ENCODE peak calls at places on chromosomes 6 and 20, in nine cellular contexts. S is HCT116, R is NT2/D1, F is neural progenitor cell, I is MM.1S, V is Karpas-422, P is kidney, Z is mesendoderm, O is adipocyte. A is an unnamed sample.

GRCh38 chr20:63552481-63553249 is 1.3 kb upstream of the FNDC11 start:
- DNase-seq in S (no peak), R (no peak), F (no peak), I (no peak), V (peak), P (no peak), Z (no peak), O (no peak), A (peak)

GRCh38 chr20:46683939-46684750 is 5.1 kb downstream of the TP53RK start:
- DNase-seq in S (no peak), R (no peak), F (peak), I (no peak), V (no peak), P (peak), Z (peak), O (peak), A (no peak)

GRCh38 chr20:13231031-13231752 is 10.1 kb downstream of the ISM1 start:
- DNase-seq in S (no peak), R (no peak), F (no peak), I (no peak), V (no peak), P (no peak), Z (peak), O (peak), A (peak)

GRCh38 chr6:143165315-143165855 is 104.7 kb downstream of the AIG1 start:
- DNase-seq in S (no peak), R (no peak), F (no peak), I (no peak), V (no peak), P (no peak), Z (no peak), O (no peak), A (no peak)

GRCh38 chr6:169677096-169677495 is 24.7 kb downstream of the WDR27 start:
- DNase-seq in S (no peak), R (no peak), F (no peak), I (no peak), V (no peak), P (no peak), Z (no peak), O (peak), A (no peak)

GRCh38 chr6:71902261-71902660 is 15.9 kb downstream of the RIMS1 start:
- DNase-seq in S (no peak), R (no peak), F (no peak), I (no peak), V (no peak), P (no peak), Z (peak), O (no peak), A (no peak)

GRCh38 chr6:5765141-5765760 is 241.5 kb downstream of the NRN1 start:
- DNase-seq in S (no peak), R (no peak), F (no peak), I (no peak), V (no peak), P (no peak), Z (no peak), O (no peak), A (no peak)

GRCh38 chr6:135651964-135652755 is 154.6 kb upstream of the AHI1 start:
- DNase-seq in S (no peak), R (no peak), F (peak), I (peak), V (no peak), P (peak), Z (no peak), O (no peak), A (no peak)

GRCh38 chr6:143940011-143940597 is 68.0 kb downstream of the PLAGL1 start:
- DNase-seq in S (peak), R (no peak), F (peak), I (peak), V (peak), P (no peak), Z (peak), O (peak), A (peak)

GRCh38 chr6:157763129-157763893 is 59.7 kb upstream of the SNX9 start:
- DNase-seq in S (peak), R (peak), F (no peak), I (peak), V (peak), P (peak), Z (peak), O (peak), A (peak)

GRCh38 chr20:43843096-43843964 is 71.3 kb upstream of the TOX2 start:
- DNase-seq in S (no peak), R (no peak), F (no peak), I (peak), V (no peak), P (no peak), Z (no peak), O (peak), A (peak)

GRCh38 chr6:24154121-24154520 is 28.1 kb downstream of the NRSN1 start:
- DNase-seq in S (no peak), R (no peak), F (no peak), I (no peak), V (no peak), P (no peak), Z (no peak), O (peak), A (peak)

GRCh38 chr20:51366155-51366886 is 176.2 kb downstream of the NFATC2 start:
- DNase-seq in S (peak), R (peak), F (no peak), I (no peak), V (no peak), P (peak), Z (peak), O (peak), A (peak)

GRCh38 chr6:109183109-109183508 is 87.8 kb downstream of the CEP57L1 start:
- DNase-seq in S (no peak), R (no peak), F (no peak), I (no peak), V (no peak), P (no peak), Z (peak), O (no peak), A (peak)

GRCh38 chr20:37630161-37630560 is 63.7 kb upstream of the CTNNBL1 start:
- DNase-seq in S (no peak), R (no peak), F (no peak), I (no peak), V (no peak), P (no peak), Z (no peak), O (no peak), A (no peak)

GRCh38 chr6:112846711-112847110 is 499.6 kb downstream of the RFPL4B start:
- DNase-seq in S (no peak), R (no peak), F (no peak), I (no peak), V (no peak), P (no peak), Z (no peak), O (no peak), A (no peak)

GRCh38 chr6:2917065-2917464 is 14.0 kb upstream of the SERPINB9 start:
- DNase-seq in S (no peak), R (no peak), F (peak), I (no peak), V (peak), P (no peak), Z (peak), O (no peak), A (no peak)

GRCh38 chr6:99252421-99252820 is 97.1 kb downstream of the FAXC start:
- DNase-seq in S (no peak), R (no peak), F (no peak), I (no peak), V (no peak), P (no peak), Z (no peak), O (no peak), A (no peak)

GRCh38 chr20:21173496-21174025 is 47.7 kb downstream of the KIZ start:
- DNase-seq in S (no peak), R (no peak), F (no peak), I (no peak), V (no peak), P (no peak), Z (no peak), O (peak), A (peak)

GRCh38 chr6:45923831-45924391 is 91.7 kb downstream of the CLIC5 start:
- DNase-seq in S (no peak), R (no peak), F (no peak), I (peak), V (no peak), P (no peak), Z (no peak), O (peak), A (peak)

GRCh38 chr6:21900730-21901129 is 307.2 kb downstream of the SOX4 start:
- DNase-seq in S (no peak), R (no peak), F (no peak), I (no peak), V (no peak), P (no peak), Z (no peak), O (peak), A (peak)

GRCh38 chr6:16486661-16487060 is 248.3 kb downstream of the GMPR start:
- DNase-seq in S (no peak), R (no peak), F (no peak), I (no peak), V (no peak), P (no peak), Z (no peak), O (no peak), A (no peak)

GRCh38 chr6:118584906-118585305 is 36.8 kb downstream of the PLN start:
- DNase-seq in S (no peak), R (no peak), F (no peak), I (no peak), V (no peak), P (no peak), Z (no peak), O (no peak), A (no peak)

GRCh38 chr20:34302312-34302722 is 838 bp downstream of the AHCY start:
- DNase-seq in S (no peak), R (no peak), F (peak), I (peak), V (no peak), P (no peak), Z (no peak), O (no peak), A (peak)

GRCh38 chr6:20723236-20723635 is 189.0 kb downstream of the CDKAL1 start:
- DNase-seq in S (no peak), R (no peak), F (no peak), I (no peak), V (no peak), P (peak), Z (no peak), O (no peak), A (no peak)

GRCh38 chr6:107110200-107110599 is 5.1 kb downstream of the BEND3 start:
- DNase-seq in S (no peak), R (no peak), F (no peak), I (peak), V (peak), P (no peak), Z (no peak), O (no peak), A (no peak)

GRCh38 chr6:101509556-101509955 is 116.0 kb downstream of the GRIK2 start:
- DNase-seq in S (no peak), R (no peak), F (no peak), I (no peak), V (no peak), P (no peak), Z (no peak), O (peak), A (no peak)

GRCh38 chr20:18057106-18057993 is at the start of gene OVOL2:
- DNase-seq in S (peak), R (no peak), F (peak), I (peak), V (no peak), P (peak), Z (peak), O (no peak), A (peak)

GRCh38 chr6:108156180-108156937 is 9.5 kb upstream of the NR2E1 start:
- DNase-seq in S (no peak), R (no peak), F (peak), I (no peak), V (no peak), P (no peak), Z (no peak), O (no peak), A (peak)

GRCh38 chr6:42336431-42336830 is 115.3 kb downstream of the TRERF1 start:
- DNase-seq in S (no peak), R (no peak), F (no peak), I (no peak), V (no peak), P (no peak), Z (no peak), O (no peak), A (no peak)

GRCh38 chr6:2763876-2764540 is 1.2 kb upstream of the WRNIP1 start:
- DNase-seq in S (no peak), R (no peak), F (no peak), I (no peak), V (no peak), P (peak), Z (no peak), O (no peak), A (no peak)

GRCh38 chr6:101722991-101723579 is 329.6 kb downstream of the GRIK2 start:
- DNase-seq in S (no peak), R (no peak), F (no peak), I (no peak), V (no peak), P (no peak), Z (no peak), O (peak), A (peak)

GRCh38 chr6:160102956-160103824 is 18.4 kb upstream of the SLC22A1 start:
- DNase-seq in S (peak), R (peak), F (peak), I (no peak), V (peak), P (no peak), Z (peak), O (peak), A (peak)

GRCh38 chr20:37453288-37453687 is 67.8 kb upstream of the NNAT start:
- DNase-seq in S (no peak), R (no peak), F (no peak), I (no peak), V (no peak), P (peak), Z (no peak), O (no peak), A (no peak)

GRCh38 chr6:149455028-149455732 is 29.6 kb downstream of the ZC3H12D start:
- DNase-seq in S (no peak), R (no peak), F (no peak), I (no peak), V (no peak), P (no peak), Z (no peak), O (no peak), A (no peak)
- H3K9ac ChIP-seq in S (no peak), R (no peak), F (no peak), I (no peak), V (no peak), P (no peak), Z (no peak), O (peak), A (no peak)

GRCh38 chr6:134651519-134651918 is 298.4 kb downstream of the ALDH8A1 start:
- DNase-seq in S (no peak), R (no peak), F (no peak), I (no peak), V (no peak), P (no peak), Z (no peak), O (no peak), A (no peak)
- H3K9ac ChIP-seq in S (no peak), R (no peak), F (no peak), I (no peak), V (no peak), P (no peak), Z (no peak), O (no peak), A (no peak)

GRCh38 chr6:33315753-33316602 is 1.6 kb downstream of the ZBTB22 start:
- DNase-seq in S (no peak), R (no peak), F (no peak), I (no peak), V (no peak), P (peak), Z (no peak), O (no peak), A (no peak)

GRCh38 chr6:33314943-33315752 is 1.3 kb upstream of the TAPBP start:
- DNase-seq in S (no peak), R (no peak), F (peak), I (no peak), V (peak), P (peak), Z (peak), O (peak), A (peak)

GRCh38 chr6:33313105-33313708 is 671 bp downstream of the TAPBP start:
- DNase-seq in S (no peak), R (no peak), F (peak), I (peak), V (peak), P (peak), Z (peak), O (peak), A (no peak)

GRCh38 chr6:33313709-33314514 is at the start of gene TAPBP:
- DNase-seq in S (no peak), R (no peak), F (peak), I (peak), V (peak), P (peak), Z (peak), O (peak), A (peak)

GRCh38 chr6:33314515-33314942 is 651 bp upstream of the TAPBP start:
- DNase-seq in S (no peak), R (no peak), F (peak), I (peak), V (peak), P (peak), Z (peak), O (peak), A (peak)
- H3K9ac ChIP-seq in S (peak), R (no peak), F (no peak), I (peak), V (peak), P (peak), Z (peak), O (peak), A (peak)

GRCh38 chr20:3798405-3798768 is 2.3 kb downstream of the CDC25B start:
- DNase-seq in S (no peak), R (no peak), F (no peak), I (no peak), V (no peak), P (peak), Z (no peak), O (no peak), A (no peak)
- H3K9ac ChIP-seq in S (peak), R (no peak), F (no peak), I (peak), V (no peak), P (no peak), Z (no peak), O (peak), A (peak)

GRCh38 chr6:4647414-4648365 is 128.5 kb upstream of the CDYL start:
- DNase-seq in S (peak), R (peak), F (peak), I (peak), V (no peak), P (peak), Z (peak), O (peak), A (peak)
- H3K9ac ChIP-seq in S (peak), R (peak), F (no peak), I (no peak), V (no peak), P (peak), Z (peak), O (peak), A (no peak)

DNA sequence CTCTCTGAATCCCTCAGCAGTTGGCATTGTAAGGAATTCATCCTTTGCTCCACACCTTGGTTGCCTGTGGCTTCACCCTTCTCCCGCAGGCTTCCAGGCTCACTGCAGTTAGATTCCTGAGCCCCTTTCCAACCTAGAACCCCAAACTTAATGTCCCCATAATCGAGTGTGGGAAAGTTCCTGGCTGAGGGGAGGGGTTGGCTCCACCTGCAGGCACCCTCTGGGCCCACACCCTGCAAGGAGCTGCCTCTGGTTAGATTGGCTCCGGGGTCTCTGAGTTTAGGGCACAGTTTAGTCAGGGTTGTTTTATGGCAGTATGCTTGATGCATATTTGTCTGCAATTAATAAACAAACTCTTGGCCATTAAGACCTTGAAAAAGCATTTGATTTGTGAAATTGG is 63.4 kb downstream of the MTHFD1L start:
- DNase-seq in S (no peak), R (no peak), F (peak), I (no peak), V (no peak), P (no peak), Z (peak), O (no peak), A (no peak)
- H3K9ac ChIP-seq in S (no peak), R (no peak), F (no peak), I (no peak), V (no peak), P (no peak), Z (no peak), O (no peak), A (no peak)

DNA sequence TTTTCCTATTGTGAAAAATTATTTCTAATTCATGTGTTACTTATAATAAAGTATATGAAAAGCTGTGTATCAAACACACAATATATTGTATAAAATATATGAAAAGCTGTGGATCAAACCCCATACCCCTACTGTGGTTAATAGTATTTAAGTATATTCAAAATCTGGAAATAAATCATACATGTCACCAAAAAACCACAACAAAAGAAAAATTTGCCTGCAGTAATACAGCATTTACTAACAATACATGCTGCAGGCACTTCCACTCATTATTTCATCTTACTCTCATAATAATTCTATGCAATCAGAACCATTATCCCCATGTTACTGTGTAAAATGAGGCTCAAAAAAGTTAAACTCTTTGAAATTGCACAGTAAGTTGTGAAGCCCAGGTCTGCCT is 61.9 kb downstream of the FAM217A start:
- DNase-seq in S (no peak), R (no peak), F (no peak), I (no peak), V (peak), P (no peak), Z (no peak), O (no peak), A (no peak)
- H3K9ac ChIP-seq in S (peak), R (peak), F (peak), I (peak), V (peak), P (peak), Z (peak), O (peak), A (peak)

GRCh38 chr6:33895988-33896387 is 92.2 kb upstream of the MLN start:
- DNase-seq in S (no peak), R (no peak), F (no peak), I (no peak), V (no peak), P (peak), Z (no peak), O (no peak), A (no peak)

GRCh38 chr6:33892581-33893346 is 89.0 kb upstream of the MLN start:
- DNase-seq in S (no peak), R (no peak), F (no peak), I (no peak), V (no peak), P (peak), Z (no peak), O (no peak), A (no peak)

GRCh38 chr6:33896391-33897192 is 92.8 kb upstream of the MLN start:
- DNase-seq in S (no peak), R (no peak), F (no peak), I (no peak), V (no peak), P (peak), Z (no peak), O (peak), A (peak)

GRCh38 chr6:33895296-33895695 is 91.5 kb upstream of the MLN start:
- DNase-seq in S (no peak), R (no peak), F (no peak), I (no peak), V (no peak), P (peak), Z (no peak), O (no peak), A (no peak)

GRCh38 chr6:33894438-33894837 is 90.6 kb upstream of the MLN start:
- DNase-seq in S (no peak), R (no peak), F (no peak), I (no peak), V (no peak), P (peak), Z (no peak), O (peak), A (no peak)
- H3K9ac ChIP-seq in S (no peak), R (no peak), F (no peak), I (no peak), V (no peak), P (no peak), Z (no peak), O (no peak), A (no peak)

A was measured in PC-3.